ENCODE peak calls at places on chromosomes 7 and 10, in seven cellular contexts. One of them, this sample, is unnamed.

GRCh38 chr10:69961168-69961863 is 91.3 kb upstream of the MACROH2A2 start:
- DNase-seq in tibial nerve: no peak
- DNase-seq in cardiac fibroblast: peak
- DNase-seq in brain microvascular endothelial cell: peak
- DNase-seq in psoas muscle: no peak
- DNase-seq in upper lobe of left lung: no peak
- DNase-seq in Peyer's patch: peak
- DNase-seq in this sample: no peak

GRCh38 chr7:129066290-129067131 is 11.6 kb upstream of the TNPO3 start:
- DNase-seq in tibial nerve: no peak
- DNase-seq in brain microvascular endothelial cell: peak
- DNase-seq in cardiac fibroblast: peak
- DNase-seq in Peyer's patch: no peak
- DNase-seq in upper lobe of left lung: peak
- DNase-seq in psoas muscle: no peak
- DNase-seq in this sample: peak

GRCh38 chr7:108347616-108348015 is 108.6 kb downstream of the NRCAM start:
- DNase-seq in Peyer's patch: no peak
- DNase-seq in psoas muscle: no peak
- DNase-seq in tibial nerve: no peak
- DNase-seq in upper lobe of left lung: no peak
- DNase-seq in brain microvascular endothelial cell: peak
- DNase-seq in cardiac fibroblast: peak
- DNase-seq in this sample: peak

GRCh38 chr7:101733713-101734475 is 83.5 kb upstream of the CUX1 start:
- DNase-seq in cardiac fibroblast: peak
- DNase-seq in upper lobe of left lung: peak
- DNase-seq in brain microvascular endothelial cell: peak
- DNase-seq in psoas muscle: peak
- DNase-seq in Peyer's patch: peak
- DNase-seq in tibial nerve: no peak
- DNase-seq in this sample: no peak

GRCh38 chr7:118898284-118898683 is 673.8 kb downstream of the ANKRD7 start:
- DNase-seq in tibial nerve: no peak
- DNase-seq in cardiac fibroblast: no peak
- DNase-seq in upper lobe of left lung: no peak
- DNase-seq in psoas muscle: no peak
- DNase-seq in brain microvascular endothelial cell: no peak
- DNase-seq in Peyer's patch: no peak
- DNase-seq in this sample: no peak

GRCh38 chr7:97346349-97346748 is 228.9 kb downstream of the SDHAF3 start:
- DNase-seq in psoas muscle: no peak
- DNase-seq in brain microvascular endothelial cell: no peak
- DNase-seq in upper lobe of left lung: no peak
- DNase-seq in tibial nerve: no peak
- DNase-seq in cardiac fibroblast: no peak
- DNase-seq in Peyer's patch: no peak
- DNase-seq in this sample: no peak

GRCh38 chr7:20350518-20350951 is 19.8 kb downstream of the ITGB8 start:
- DNase-seq in Peyer's patch: no peak
- DNase-seq in tibial nerve: no peak
- DNase-seq in brain microvascular endothelial cell: no peak
- DNase-seq in upper lobe of left lung: no peak
- DNase-seq in psoas muscle: no peak
- DNase-seq in cardiac fibroblast: peak
- DNase-seq in this sample: peak

GRCh38 chr7:4996696-4997222 is 37.8 kb upstream of the MMD2 start:
- DNase-seq in psoas muscle: no peak
- DNase-seq in upper lobe of left lung: no peak
- DNase-seq in brain microvascular endothelial cell: no peak
- DNase-seq in tibial nerve: no peak
- DNase-seq in Peyer's patch: no peak
- DNase-seq in cardiac fibroblast: no peak
- DNase-seq in this sample: no peak

GRCh38 chr10:3496138-3496537 is 288.9 kb downstream of the KLF6 start:
- DNase-seq in brain microvascular endothelial cell: no peak
- DNase-seq in psoas muscle: no peak
- DNase-seq in tibial nerve: no peak
- DNase-seq in cardiac fibroblast: no peak
- DNase-seq in upper lobe of left lung: no peak
- DNase-seq in Peyer's patch: no peak
- DNase-seq in this sample: peak

GRCh38 chr10:48493083-48493871 is 111.6 kb downstream of the ARHGAP22 start:
- DNase-seq in cardiac fibroblast: no peak
- DNase-seq in Peyer's patch: no peak
- DNase-seq in tibial nerve: no peak
- DNase-seq in brain microvascular endothelial cell: no peak
- DNase-seq in upper lobe of left lung: no peak
- DNase-seq in psoas muscle: no peak
- DNase-seq in this sample: peak

GRCh38 chr7:32244806-32245345 is 174.7 kb upstream of the PDE1C start:
- DNase-seq in tibial nerve: no peak
- DNase-seq in cardiac fibroblast: no peak
- DNase-seq in brain microvascular endothelial cell: no peak
- DNase-seq in Peyer's patch: no peak
- DNase-seq in psoas muscle: no peak
- DNase-seq in upper lobe of left lung: no peak
- DNase-seq in this sample: no peak

GRCh38 chr10:2619472-2619871 is 447.9 kb upstream of the PFKP start:
- DNase-seq in psoas muscle: no peak
- DNase-seq in Peyer's patch: no peak
- DNase-seq in upper lobe of left lung: no peak
- DNase-seq in cardiac fibroblast: no peak
- DNase-seq in brain microvascular endothelial cell: no peak
- DNase-seq in tibial nerve: no peak
- DNase-seq in this sample: no peak

GRCh38 chr10:16439294-16439693 is 2.5 kb downstream of the PTER start:
- DNase-seq in brain microvascular endothelial cell: no peak
- DNase-seq in upper lobe of left lung: no peak
- DNase-seq in psoas muscle: no peak
- DNase-seq in tibial nerve: no peak
- DNase-seq in Peyer's patch: no peak
- DNase-seq in cardiac fibroblast: peak
- DNase-seq in this sample: no peak

GRCh38 chr7:11153694-11154093 is 180.0 kb downstream of the PHF14 start:
- DNase-seq in cardiac fibroblast: no peak
- DNase-seq in tibial nerve: no peak
- DNase-seq in upper lobe of left lung: no peak
- DNase-seq in brain microvascular endothelial cell: no peak
- DNase-seq in Peyer's patch: no peak
- DNase-seq in psoas muscle: no peak
- DNase-seq in this sample: no peak

GRCh38 chr10:28897617-28898464 is 220.5 kb downstream of the BAMBI start:
- DNase-seq in Peyer's patch: no peak
- DNase-seq in psoas muscle: no peak
- DNase-seq in tibial nerve: no peak
- DNase-seq in cardiac fibroblast: peak
- DNase-seq in brain microvascular endothelial cell: no peak
- DNase-seq in upper lobe of left lung: no peak
- DNase-seq in this sample: no peak

GRCh38 chr7:142642316-142642715 is 107.0 kb upstream of the PRSS1 start:
- DNase-seq in psoas muscle: no peak
- DNase-seq in brain microvascular endothelial cell: no peak
- DNase-seq in Peyer's patch: no peak
- DNase-seq in tibial nerve: no peak
- DNase-seq in upper lobe of left lung: no peak
- DNase-seq in cardiac fibroblast: no peak
- DNase-seq in this sample: no peak

GRCh38 chr10:49080071-49080470 is 35.3 kb downstream of the VSTM4 start:
- DNase-seq in brain microvascular endothelial cell: peak
- DNase-seq in tibial nerve: no peak
- DNase-seq in psoas muscle: no peak
- DNase-seq in cardiac fibroblast: peak
- DNase-seq in upper lobe of left lung: no peak
- DNase-seq in Peyer's patch: no peak
- DNase-seq in this sample: no peak

GRCh38 chr7:153567426-153567825 is 484.8 kb upstream of the DPP6 start:
- DNase-seq in Peyer's patch: no peak
- DNase-seq in brain microvascular endothelial cell: no peak
- DNase-seq in cardiac fibroblast: peak
- DNase-seq in upper lobe of left lung: no peak
- DNase-seq in psoas muscle: peak
- DNase-seq in tibial nerve: peak
- DNase-seq in this sample: no peak

GRCh38 chr7:148058753-148059152 is 531.8 kb upstream of the C7orf33 start:
- DNase-seq in psoas muscle: no peak
- DNase-seq in cardiac fibroblast: no peak
- DNase-seq in tibial nerve: no peak
- DNase-seq in brain microvascular endothelial cell: no peak
- DNase-seq in upper lobe of left lung: no peak
- DNase-seq in Peyer's patch: no peak
- DNase-seq in this sample: no peak

GRCh38 chr10:122252805-122253204 is 18.3 kb upstream of the BTBD16 start:
- DNase-seq in Peyer's patch: no peak
- DNase-seq in cardiac fibroblast: no peak
- DNase-seq in tibial nerve: no peak
- DNase-seq in brain microvascular endothelial cell: no peak
- DNase-seq in psoas muscle: no peak
- DNase-seq in upper lobe of left lung: no peak
- DNase-seq in this sample: peak

DNA sequence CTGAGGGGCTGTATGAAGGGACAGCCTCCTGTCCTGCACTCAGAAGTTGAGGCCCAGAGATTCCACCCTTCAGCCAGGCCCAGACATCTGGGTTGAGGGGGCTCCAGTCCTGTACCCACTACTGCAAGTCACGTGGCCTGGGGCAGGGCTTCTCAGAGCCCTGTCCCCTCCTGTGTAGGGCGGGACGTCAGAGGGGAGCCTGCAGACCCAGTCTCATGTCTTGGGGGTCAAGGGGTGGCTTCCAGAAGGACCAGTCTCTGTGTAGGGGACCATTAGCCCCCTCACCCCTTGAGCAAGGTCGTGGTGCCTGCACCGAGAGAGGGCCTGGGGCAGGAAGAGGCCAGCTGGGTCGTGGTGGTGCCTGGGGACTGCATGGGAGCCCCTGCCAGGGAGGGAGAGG is 593 bp upstream of the PILRA start:
- DNase-seq in cardiac fibroblast: no peak
- DNase-seq in Peyer's patch: no peak
- DNase-seq in brain microvascular endothelial cell: no peak
- DNase-seq in psoas muscle: peak
- DNase-seq in tibial nerve: no peak
- DNase-seq in upper lobe of left lung: peak
- DNase-seq in this sample: no peak
- H3K4me3 ChIP-seq in cardiac fibroblast: no peak
- H3K4me3 ChIP-seq in Peyer's patch: no peak
- H3K4me3 ChIP-seq in brain microvascular endothelial cell: no peak
- H3K4me3 ChIP-seq in psoas muscle: no peak
- H3K4me3 ChIP-seq in tibial nerve: no peak
- H3K4me3 ChIP-seq in upper lobe of left lung: no peak
- H3K4me3 ChIP-seq in this sample: no peak

GRCh38 chr10:31366703-31367102 is 47.7 kb downstream of the ZEB1 start:
- DNase-seq in psoas muscle: no peak
- DNase-seq in cardiac fibroblast: no peak
- DNase-seq in tibial nerve: no peak
- DNase-seq in upper lobe of left lung: no peak
- DNase-seq in brain microvascular endothelial cell: no peak
- DNase-seq in Peyer's patch: no peak
- DNase-seq in this sample: no peak
- TF ChIP-seq CTCF in psoas muscle: no peak
- TF ChIP-seq CTCF in cardiac fibroblast: no peak
- TF ChIP-seq CTCF in tibial nerve: no peak
- TF ChIP-seq CTCF in upper lobe of left lung: no peak
- TF ChIP-seq CTCF in brain microvascular endothelial cell: no peak
- TF ChIP-seq CTCF in Peyer's patch: no peak
- TF ChIP-seq CTCF in this sample: no peak

GRCh38 chr7:6111041-6111440 is 79.9 kb downstream of the ANKRD61 start:
- DNase-seq in psoas muscle: no peak
- DNase-seq in brain microvascular endothelial cell: no peak
- DNase-seq in upper lobe of left lung: no peak
- DNase-seq in tibial nerve: no peak
- DNase-seq in Peyer's patch: no peak
- DNase-seq in cardiac fibroblast: no peak
- DNase-seq in this sample: no peak

GRCh38 chr7:6106140-6106904 is 75.1 kb downstream of the ANKRD61 start:
- DNase-seq in upper lobe of left lung: no peak
- DNase-seq in cardiac fibroblast: peak
- DNase-seq in psoas muscle: no peak
- DNase-seq in Peyer's patch: peak
- DNase-seq in brain microvascular endothelial cell: peak
- DNase-seq in tibial nerve: no peak
- DNase-seq in this sample: peak

GRCh38 chr7:6107924-6108323 is 76.7 kb downstream of the ANKRD61 start:
- DNase-seq in upper lobe of left lung: no peak
- DNase-seq in Peyer's patch: no peak
- DNase-seq in cardiac fibroblast: no peak
- DNase-seq in tibial nerve: no peak
- DNase-seq in psoas muscle: no peak
- DNase-seq in brain microvascular endothelial cell: no peak
- DNase-seq in this sample: no peak
- H3K4me3 ChIP-seq in upper lobe of left lung: no peak
- H3K4me3 ChIP-seq in Peyer's patch: no peak
- H3K4me3 ChIP-seq in cardiac fibroblast: no peak
- H3K4me3 ChIP-seq in tibial nerve: no peak
- H3K4me3 ChIP-seq in psoas muscle: no peak
- H3K4me3 ChIP-seq in brain microvascular endothelial cell: no peak
- H3K4me3 ChIP-seq in this sample: no peak

DNA sequence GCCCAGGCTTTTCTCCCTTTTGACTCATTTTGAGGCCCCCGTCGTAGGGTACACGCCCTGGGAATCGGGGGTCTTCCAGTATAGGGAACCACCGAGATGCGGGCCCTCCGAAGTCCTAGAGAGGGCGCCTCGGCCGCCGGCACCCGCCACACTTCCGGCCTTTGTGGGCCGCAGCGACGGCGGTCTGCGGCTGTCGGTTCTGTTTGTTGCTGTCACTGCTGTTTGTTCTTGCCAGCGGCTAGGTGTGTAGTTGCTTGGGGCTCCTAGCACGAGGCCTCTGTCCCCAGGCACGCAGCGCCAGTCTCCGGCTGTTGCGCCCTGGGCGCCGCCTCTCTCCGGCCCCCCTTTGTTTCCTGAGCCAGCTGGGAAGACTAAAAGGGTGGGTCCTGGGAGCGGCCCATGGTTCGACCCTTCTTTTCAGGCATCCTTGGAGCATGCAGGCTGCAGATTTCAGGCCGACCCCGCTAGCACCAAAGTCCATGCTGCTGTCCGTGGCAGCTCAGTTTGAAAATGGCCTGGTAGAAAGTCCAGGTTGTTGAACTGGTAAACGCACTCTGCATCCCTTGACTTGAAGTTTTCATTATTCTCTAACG is 17.8 kb upstream of the ZKSCAN1 start:
- DNase-seq in psoas muscle: peak
- DNase-seq in tibial nerve: no peak
- DNase-seq in brain microvascular endothelial cell: no peak
- DNase-seq in cardiac fibroblast: peak
- DNase-seq in upper lobe of left lung: peak
- DNase-seq in Peyer's patch: peak
- DNase-seq in this sample: peak
- TF ChIP-seq CTCF in psoas muscle: peak
- TF ChIP-seq CTCF in tibial nerve: peak
- TF ChIP-seq CTCF in brain microvascular endothelial cell: peak
- TF ChIP-seq CTCF in cardiac fibroblast: peak
- TF ChIP-seq CTCF in upper lobe of left lung: peak
- TF ChIP-seq CTCF in Peyer's patch: peak
- TF ChIP-seq CTCF in this sample: no peak

GRCh38 chr7:155793720-155794119 is 18.5 kb downstream of the SHH start:
- DNase-seq in brain microvascular endothelial cell: no peak
- DNase-seq in tibial nerve: no peak
- DNase-seq in psoas muscle: no peak
- DNase-seq in cardiac fibroblast: no peak
- DNase-seq in upper lobe of left lung: no peak
- DNase-seq in Peyer's patch: peak
- DNase-seq in this sample: no peak
- H3K4me3 ChIP-seq in brain microvascular endothelial cell: no peak
- H3K4me3 ChIP-seq in tibial nerve: no peak
- H3K4me3 ChIP-seq in psoas muscle: no peak
- H3K4me3 ChIP-seq in cardiac fibroblast: no peak
- H3K4me3 ChIP-seq in upper lobe of left lung: no peak
- H3K4me3 ChIP-seq in Peyer's patch: no peak
- H3K4me3 ChIP-seq in this sample: no peak